ENCODE peak calls at places on chromosomes 5 and 9, in ten cellular contexts. Y is CD4-positive, alpha-beta memory T cell; S is activated naive CD4-positive, alpha-beta T cell treated with Interleukin-2 at 50 U/mL for 16 hours; C is KBM-7; F is EL; I is myocyte; U is nucleus accumbens; V is stimulated activated CD4-positive, alpha-beta T cell treated with anti-CD3 and anti-CD28 coated beads, Interleukin-2, amount 100 ng/mL, for 48 hours; R is activated T-cell treated with anti-CD3 and anti-CD28 coated beads for 1 hour; G is ecto neural progenitor cell. E is an unnamed sample.

GRCh38 chr9:88789785-88790184 is 201.5 kb upstream of the S1PR3 start:
- DNase-seq in Y (no peak), S (no peak), C (no peak), F (no peak), I (no peak), U (no peak), V (no peak), R (no peak), G (no peak), E (no peak)

GRCh38 chr5:120106912-120107525 is 357.1 kb upstream of the PRR16 start:
- DNase-seq in Y (no peak), S (no peak), C (no peak), F (no peak), I (no peak), U (no peak), V (no peak), R (no peak), G (no peak), E (no peak)

GRCh38 chr9:88523056-88523455 is 11.9 kb upstream of the NXNL2 start:
- DNase-seq in Y (no peak), S (no peak), C (no peak), F (peak), I (no peak), U (no peak), V (no peak), R (no peak), G (no peak), E (no peak)

GRCh38 chr5:80255425-80255751 is 460 bp downstream of the SERINC5 start:
- DNase-seq in Y (no peak), S (peak), C (peak), F (peak), I (peak), U (peak), V (peak), R (no peak), G (peak), E (peak)

GRCh38 chr5:167294861-167295685 is 996.4 kb upstream of the WWC1 start:
- DNase-seq in Y (no peak), S (no peak), C (no peak), F (peak), I (peak), U (no peak), V (no peak), R (no peak), G (no peak), E (no peak)

GRCh38 chr5:154753792-154754191 is 1.4 kb upstream of the LARP1 start:
- DNase-seq in Y (no peak), S (no peak), C (no peak), F (peak), I (peak), U (no peak), V (no peak), R (no peak), G (no peak), E (no peak)

GRCh38 chr5:1724822-1725602 is 74.6 kb downstream of the MRPL36 start:
- DNase-seq in Y (peak), S (peak), C (no peak), F (no peak), I (no peak), U (no peak), V (no peak), R (no peak), G (peak), E (peak)

GRCh38 chr5:110439280-110439679 is 287.2 kb downstream of the TMEM232 start:
- DNase-seq in Y (no peak), S (no peak), C (no peak), F (no peak), I (peak), U (no peak), V (no peak), R (no peak), G (no peak), E (no peak)

GRCh38 chr5:9183989-9184388 is 361.9 kb downstream of the SEMA5A start:
- DNase-seq in Y (no peak), S (no peak), C (no peak), F (no peak), I (no peak), U (no peak), V (no peak), R (no peak), G (no peak), E (no peak)

GRCh38 chr5:99285606-99286005 is 356.8 kb upstream of the CHD1 start:
- DNase-seq in Y (no peak), S (no peak), C (no peak), F (no peak), I (no peak), U (no peak), V (no peak), R (no peak), G (no peak), E (no peak)

GRCh38 chr5:136814621-136815378 is 449.5 kb upstream of the TRPC7 start:
- DNase-seq in Y (no peak), S (no peak), C (no peak), F (peak), I (peak), U (no peak), V (no peak), R (no peak), G (no peak), E (no peak)

GRCh38 chr9:127578952-127579853 is 32.9 kb upstream of the STXBP1 start:
- DNase-seq in Y (peak), S (peak), C (peak), F (peak), I (peak), U (peak), V (peak), R (peak), G (peak), E (peak)

GRCh38 chr5:166499452-166500240 is 1791.8 kb upstream of the WWC1 start:
- DNase-seq in Y (no peak), S (no peak), C (no peak), F (no peak), I (no peak), U (no peak), V (no peak), R (no peak), G (no peak), E (no peak)

GRCh38 chr5:170625221-170626165 is 121.7 kb downstream of the KCNIP1 start:
- DNase-seq in Y (no peak), S (no peak), C (no peak), F (no peak), I (no peak), U (no peak), V (no peak), R (no peak), G (no peak), E (no peak)